ENCODE peak calls at places on chromosomes 3 and 15, in five cellular contexts. Q is HepG2, C is spleen, W is H1, O is prostate gland. A is an unnamed sample.

GRCh38 chr3:176293277-176293676 is 904.0 kb downstream of the TBL1XR1 start:
- DNase-seq in O (no peak), W (no peak), Q (no peak), C (no peak), A (no peak)

GRCh38 chr15:34616613-34617012 is 33.2 kb upstream of the GOLGA8B start:
- DNase-seq in W (no peak), Q (peak; percentile 9), O (no peak), C (no peak), A (no peak)

GRCh38 chr3:52153389-52154096 is 680 bp downstream of the POC1A start:
- DNase-seq in O (no peak), Q (peak; percentile 48), W (peak; percentile 46), C (peak; percentile 84), A (peak; percentile 59)

GRCh38 chr15:65758242-65758641 is 33.9 kb downstream of the DENND4A start:
- DNase-seq in Q (no peak), W (no peak), O (no peak), C (no peak), A (no peak)

GRCh38 chr3:189646902-189647542 is 15.8 kb downstream of the TP63 start:
- DNase-seq in C (no peak), O (no peak), Q (no peak), W (no peak), A (no peak)

GRCh38 chr3:33167716-33168339 is 50.8 kb downstream of the SUSD5 start:
- DNase-seq in C (no peak), Q (no peak), O (no peak), W (no peak), A (no peak)

GRCh38 chr3:141402476-141403171 is 34.3 kb downstream of the ZBTB38 start:
- DNase-seq in Q (peak; percentile 33), O (peak; percentile 75), W (no peak), C (peak; percentile 92), A (peak; percentile 69)

GRCh38 chr3:122392868-122393844 is 9.2 kb downstream of the FAM162A start:
- DNase-seq in O (no peak), Q (peak; percentile 47), C (no peak), W (no peak), A (no peak)

GRCh38 chr3:94311651-94312050 is 248.8 kb downstream of the NSUN3 start:
- DNase-seq in W (no peak), C (no peak), O (no peak), Q (no peak), A (no peak)

GRCh38 chr15:67358812-67359211 is 104.2 kb downstream of the IQCH start:
- DNase-seq in O (no peak), Q (peak; percentile 20), W (no peak), C (no peak), A (no peak)

DNA sequence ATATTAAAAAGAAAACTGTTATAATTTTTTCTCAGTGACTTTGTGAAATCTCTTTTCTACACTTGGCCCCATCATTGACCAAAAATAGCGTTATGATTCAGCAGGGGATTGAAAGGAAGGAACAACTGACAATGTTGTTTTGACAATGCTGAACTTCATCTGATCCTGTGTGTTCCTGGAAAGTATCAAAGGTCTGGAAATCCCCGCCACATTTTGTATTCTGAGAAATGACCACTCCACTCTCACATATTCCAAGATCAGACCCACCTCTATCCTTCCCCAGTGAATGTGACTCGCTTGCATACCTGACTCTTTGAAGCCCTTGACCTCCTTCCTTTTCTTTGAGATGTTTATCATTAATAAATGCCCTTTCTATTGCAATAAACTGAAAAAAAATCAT is 9.7 kb upstream of the RIOX2 start:
- DNase-seq in C (no peak), Q (no peak), O (no peak), W (no peak), A (no peak)
- TF ChIP-seq POLR2AphosphoS5 in C (no peak), Q (no peak), O (no peak), W (no peak), A (no peak)

DNA sequence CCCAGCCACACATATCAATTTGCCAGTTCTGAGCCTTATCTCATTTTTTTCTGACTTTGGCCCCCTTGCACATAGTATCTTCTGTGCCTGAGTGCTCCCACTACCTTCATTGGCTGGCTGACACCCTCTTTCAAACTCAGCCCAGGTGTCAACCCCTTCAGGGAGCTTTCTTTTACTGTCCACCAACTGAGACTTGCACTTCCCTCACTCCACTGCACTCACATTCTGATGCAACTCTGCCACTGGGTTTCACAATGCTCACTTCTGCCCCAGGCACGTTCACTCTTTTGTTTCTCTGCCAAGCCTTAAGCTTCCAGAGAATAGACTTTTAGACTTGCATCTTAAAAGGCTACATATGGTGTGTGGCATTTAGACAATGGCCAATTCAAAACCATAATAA is 101.5 kb upstream of the CBLB start:
- DNase-seq in W (no peak), C (no peak), Q (no peak), O (peak; percentile 13), A (no peak)
- TF ChIP-seq POLR2AphosphoS5 in W (no peak), C (no peak), Q (no peak), O (no peak), A (no peak)

GRCh38 chr3:143827425-143827824 is 20.8 kb downstream of the SLC9A9 start:
- DNase-seq in C (no peak), Q (no peak), O (peak; percentile 64), W (no peak), A (no peak)
- TF ChIP-seq POLR2AphosphoS5 in C (no peak), Q (no peak), O (peak; percentile 90), W (no peak), A (no peak)

GRCh38 chr3:102207173-102207572 is 227.6 kb upstream of the ZPLD1 start:
- DNase-seq in W (no peak), O (no peak), C (no peak), Q (no peak), A (no peak)

GRCh38 chr3:102205647-102206046 is 229.2 kb upstream of the ZPLD1 start:
- DNase-seq in C (no peak), O (no peak), W (no peak), Q (no peak), A (no peak)

GRCh38 chr3:102206506-102207145 is 228.2 kb upstream of the ZPLD1 start:
- DNase-seq in C (no peak), W (no peak), O (no peak), Q (no peak), A (peak; percentile 68)
- TF ChIP-seq POLR2AphosphoS5 in C (no peak), W (no peak), O (peak; percentile 25), Q (no peak), A (peak; percentile 21)

GRCh38 chr15:62940755-62941361 is 101.7 kb upstream of the TPM1 start:
- DNase-seq in Q (no peak), W (no peak), O (no peak), C (no peak), A (peak; percentile 51)
- TF ChIP-seq POLR2AphosphoS5 in Q (no peak), W (no peak), O (peak; percentile 51), C (peak; percentile 51), A (peak; percentile 49)

DNA sequence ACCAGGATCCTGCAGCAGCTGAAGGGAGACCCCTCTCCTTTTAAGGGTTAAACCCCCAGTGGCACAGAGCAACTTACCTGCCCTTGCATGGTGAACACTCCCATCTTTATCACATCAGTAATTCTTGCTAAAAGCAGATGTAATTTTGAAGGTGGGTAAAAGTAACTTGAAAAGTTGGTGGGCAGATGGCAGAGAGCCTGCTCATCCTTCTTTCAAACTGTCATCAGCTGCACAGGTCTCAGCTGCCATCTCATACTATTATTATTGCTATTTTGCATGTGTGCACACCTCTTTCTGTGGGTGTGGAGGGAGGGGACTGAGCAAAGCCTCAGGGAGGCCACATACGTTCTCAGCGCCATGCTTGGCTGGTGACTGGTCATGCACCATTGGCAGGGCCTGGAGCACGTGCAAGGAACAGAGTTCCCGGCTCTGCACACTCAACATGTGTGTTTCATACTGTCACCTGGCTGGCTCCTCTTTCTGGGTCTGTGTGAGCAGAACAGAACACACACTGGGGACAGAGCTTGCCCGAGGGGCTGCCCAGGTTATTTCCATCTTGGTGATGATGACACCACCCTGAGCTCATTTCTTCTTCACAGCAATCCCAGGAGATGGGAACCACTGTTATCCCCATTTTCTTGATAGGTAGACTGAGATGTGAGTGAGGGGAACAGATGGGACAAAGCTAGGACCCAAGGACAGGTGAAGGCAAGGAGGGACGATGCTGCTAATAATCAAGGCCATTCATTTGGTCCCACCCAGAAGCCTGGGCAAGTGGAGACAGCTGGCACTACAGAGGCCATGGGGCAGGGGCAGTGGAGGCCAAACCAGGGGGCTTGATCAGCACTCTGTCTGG is 95.8 kb upstream of the KLF13 start:
- DNase-seq in O (no peak), W (no peak), Q (no peak), C (peak; percentile 94), A (peak; percentile 38)
- TF ChIP-seq POLR2AphosphoS5 in O (no peak), W (no peak), Q (no peak), C (peak; percentile 76), A (no peak)